ENCODE peak calls at places on chromosomes 3 and 15, in eight cellular contexts. N is HepG2, F is body of pancreas, R is gastrocnemius medialis, T is A549, S is IMR-90, Z is heart left ventricle, M is stomach. D is an unnamed sample.

GRCh38 chr3:194592798-194593752 is 40.1 kb downstream of the TMEM44 start:
- DNase-seq in S (peak), F (no peak), N (no peak), Z (no peak), T (peak), R (peak), M (peak), D (no peak)

GRCh38 chr3:8371085-8371551 is 130.5 kb upstream of the LMCD1 start:
- DNase-seq in N (no peak), S (peak), M (no peak), T (no peak), Z (no peak), R (no peak), F (no peak), D (no peak)

GRCh38 chr15:60214201-60214600 is 183.6 kb downstream of the ANXA2 start:
- DNase-seq in Z (no peak), T (no peak), R (no peak), M (no peak), F (no peak), S (no peak), N (no peak), D (no peak)

GRCh38 chr3:84724877-84725276 is 233.9 kb upstream of the CADM2 start:
- DNase-seq in M (no peak), R (no peak), T (peak), N (no peak), S (no peak), F (no peak), Z (no peak), D (no peak)

GRCh38 chr3:78519281-78519680 is 1248.5 kb downstream of the ROBO1 start:
- DNase-seq in M (no peak), S (no peak), Z (no peak), R (no peak), T (no peak), F (no peak), N (no peak), D (no peak)

GRCh38 chr15:40055576-40056293 is 16.8 kb upstream of the SRP14 start:
- DNase-seq in T (no peak), N (no peak), Z (peak), S (no peak), M (peak), R (peak), F (peak), D (no peak)

GRCh38 chr3:4138150-4138783 is 164.9 kb upstream of the SETMAR start:
- DNase-seq in F (no peak), Z (no peak), N (peak), S (no peak), M (no peak), R (no peak), T (no peak), D (no peak)

GRCh38 chr3:45972534-45973402 is 22.9 kb downstream of the FYCO1 start:
- DNase-seq in M (no peak), T (peak), R (peak), N (no peak), S (peak), F (no peak), Z (no peak), D (no peak)

DNA sequence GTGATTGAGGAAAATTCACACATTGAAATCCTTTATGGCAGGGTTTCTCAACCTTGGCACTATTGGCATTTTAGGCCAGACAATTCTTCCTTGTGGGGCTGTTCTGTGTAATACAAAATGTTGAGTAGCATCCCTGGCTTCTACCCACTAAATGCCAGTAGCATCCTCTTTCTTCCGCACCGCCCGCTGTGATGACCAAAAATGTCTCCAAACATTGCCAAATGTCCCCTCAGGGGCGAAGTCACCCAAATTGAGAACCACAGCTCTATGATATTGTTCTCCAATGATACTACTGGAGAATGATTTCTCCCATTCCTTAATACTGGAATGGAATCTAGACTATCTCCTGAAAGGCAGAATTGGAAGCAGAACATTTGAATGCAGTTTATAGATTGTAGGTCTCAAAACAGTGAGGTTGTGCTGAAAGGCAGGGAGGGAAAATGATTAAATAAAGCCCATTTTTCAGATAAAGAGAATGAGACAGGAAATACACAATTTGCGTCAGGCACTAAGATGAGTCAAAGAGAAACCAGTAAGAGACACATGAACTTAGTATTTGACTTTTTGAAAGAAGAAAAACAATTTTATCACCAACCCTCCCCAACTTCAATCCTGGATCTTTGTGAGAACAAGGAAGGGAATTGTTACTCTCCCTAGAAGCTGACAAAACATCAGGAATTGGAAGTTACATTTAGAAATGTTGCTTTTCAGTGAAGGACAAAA is 101.6 kb upstream of the TNIK start:
- DNase-seq in R (no peak), S (no peak), Z (no peak), T (no peak), F (no peak), N (no peak), M (no peak), D (no peak)
- TF ChIP-seq POLR2A in R (no peak), S (no peak), Z (no peak), T (no peak), F (no peak), N (no peak), M (no peak), D (no peak)

DNA sequence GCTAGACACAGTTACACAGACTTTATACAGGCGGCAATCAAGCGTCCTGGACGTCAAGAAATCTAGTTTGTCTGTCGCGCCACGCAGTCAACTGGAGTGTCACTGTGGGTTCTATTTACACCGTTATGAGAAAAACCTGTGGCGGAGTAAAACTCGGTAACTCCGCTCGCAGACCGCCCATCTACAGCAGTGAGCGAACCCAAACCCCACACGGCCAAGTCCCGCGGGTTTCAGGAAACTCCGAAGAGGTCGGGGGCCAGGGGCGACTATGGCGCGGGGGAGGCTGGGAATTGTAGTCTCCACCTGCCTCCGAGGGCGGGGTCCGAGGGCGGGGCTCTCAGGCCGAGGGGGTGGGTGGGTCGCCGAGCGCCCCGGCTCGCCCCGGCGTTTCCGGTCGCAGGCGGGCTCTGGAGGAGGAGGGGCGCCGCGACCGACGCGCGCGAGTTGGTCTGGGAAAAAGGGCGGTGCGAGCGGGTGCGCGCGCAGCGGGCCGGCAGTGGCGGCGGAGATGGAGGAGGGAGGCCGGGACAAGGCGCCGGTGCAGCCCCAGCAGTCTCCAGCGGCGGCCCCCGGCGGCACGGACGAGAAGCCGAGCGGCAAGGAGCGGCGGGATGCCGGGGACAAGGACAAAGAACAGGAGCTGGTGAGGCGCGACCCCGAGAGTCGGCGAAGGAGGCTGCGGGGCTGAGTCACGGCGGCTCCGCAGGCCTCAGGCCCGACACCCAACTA is at the start of gene PSMD2:
- DNase-seq in N (peak), Z (peak), T (peak), R (peak), M (peak), F (peak), S (peak), D (peak)
- TF ChIP-seq POLR2A in N (peak), Z (peak), T (peak), R (peak), M (no peak), F (peak), S (peak), D (peak)

GRCh38 chr15:98865397-98866339 is 141.9 kb downstream of the PGPEP1L start:
- DNase-seq in T (peak), N (peak), S (peak), F (peak), Z (peak), R (peak), M (peak), D (peak)
- TF ChIP-seq POLR2A in T (peak), N (no peak), S (peak), F (no peak), Z (no peak), R (no peak), M (no peak), D (no peak)

DNA sequence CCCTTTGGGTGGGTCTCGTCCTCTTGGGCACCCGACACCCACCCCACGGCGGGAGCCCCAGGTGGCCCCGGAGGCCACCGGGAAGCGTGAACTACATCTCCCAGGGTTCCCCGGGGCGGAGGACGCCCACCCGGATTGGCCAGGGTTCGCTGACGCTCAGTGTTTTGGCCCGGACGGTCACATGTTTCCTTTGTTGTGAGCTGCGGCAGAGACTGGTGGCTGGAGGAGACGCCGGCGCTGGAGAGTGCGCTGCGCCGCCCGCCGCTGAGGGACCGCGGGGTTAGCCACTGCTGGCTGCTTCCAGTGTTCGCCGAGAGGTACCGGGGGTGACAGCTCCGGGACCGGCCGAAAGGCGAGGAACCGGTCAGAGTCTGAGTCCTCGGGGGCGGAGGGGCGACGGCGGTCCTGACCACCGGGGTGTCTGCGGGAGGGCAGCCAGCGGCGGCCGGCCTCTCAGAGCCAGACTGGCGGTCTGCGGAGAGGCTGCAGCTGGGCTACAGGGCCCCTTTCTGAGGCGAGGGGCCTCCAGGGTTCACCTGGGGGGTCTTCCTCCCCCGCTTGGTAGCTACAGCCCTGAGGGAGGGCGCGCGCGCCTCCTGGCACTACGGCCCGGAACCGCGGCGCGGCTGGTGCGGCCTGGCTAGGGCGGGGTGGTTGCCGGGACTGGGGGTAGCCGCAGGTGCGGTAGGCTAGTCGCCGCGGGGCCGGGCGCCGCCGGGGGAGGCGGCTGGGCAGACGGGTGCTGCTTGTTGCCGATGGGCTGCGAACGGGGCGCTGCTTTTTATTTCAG is at the start of gene KLHL24:
- DNase-seq in N (peak), M (peak), Z (peak), R (peak), T (peak), S (peak), F (peak), D (peak)
- TF ChIP-seq POLR2A in N (peak), M (peak), Z (peak), R (peak), T (no peak), S (peak), F (peak), D (peak)

DNA sequence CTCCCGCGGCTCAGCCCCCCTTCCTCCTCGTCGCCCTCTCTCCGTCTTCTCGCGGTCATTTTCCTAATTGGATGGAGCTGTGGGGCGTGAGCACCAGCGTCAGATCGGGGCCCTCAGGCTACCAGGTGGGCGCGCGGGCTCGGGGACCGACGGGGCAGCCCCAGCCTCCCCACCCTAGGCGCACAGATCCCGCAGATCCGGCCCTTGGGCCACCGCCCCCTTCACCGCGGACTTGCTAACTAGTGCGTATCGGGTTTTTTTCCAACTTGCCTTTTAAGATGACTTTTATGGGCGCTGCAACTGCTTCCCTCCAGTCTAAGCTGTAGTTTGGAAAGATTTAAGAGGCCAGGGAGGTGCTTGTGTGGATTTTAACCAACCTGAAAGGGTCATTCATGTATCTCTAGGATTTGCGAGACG is 1.3 kb downstream of the ZNF710 start:
- DNase-seq in T (peak), N (no peak), M (no peak), Z (peak), S (peak), F (peak), R (no peak), D (peak)
- TF ChIP-seq POLR2A in T (no peak), N (peak), M (no peak), Z (no peak), S (no peak), F (no peak), R (no peak), D (no peak)

GRCh38 chr3:133209871-133210550 is 171.8 kb downstream of the TMEM108 start:
- DNase-seq in M (no peak), N (no peak), R (no peak), F (no peak), Z (no peak), S (peak), T (no peak), D (no peak)

GRCh38 chr3:133206921-133207320 is 168.7 kb downstream of the TMEM108 start:
- DNase-seq in N (no peak), R (no peak), T (no peak), Z (no peak), F (no peak), M (no peak), S (no peak), D (no peak)

GRCh38 chr3:133208184-133208583 is 170.0 kb downstream of the TMEM108 start:
- DNase-seq in S (no peak), T (no peak), Z (no peak), F (no peak), R (no peak), N (no peak), M (no peak), D (no peak)

GRCh38 chr3:133213942-133214341 is 175.8 kb downstream of the TMEM108 start:
- DNase-seq in F (no peak), S (no peak), R (no peak), N (no peak), T (no peak), Z (peak), M (no peak), D (no peak)

DNA sequence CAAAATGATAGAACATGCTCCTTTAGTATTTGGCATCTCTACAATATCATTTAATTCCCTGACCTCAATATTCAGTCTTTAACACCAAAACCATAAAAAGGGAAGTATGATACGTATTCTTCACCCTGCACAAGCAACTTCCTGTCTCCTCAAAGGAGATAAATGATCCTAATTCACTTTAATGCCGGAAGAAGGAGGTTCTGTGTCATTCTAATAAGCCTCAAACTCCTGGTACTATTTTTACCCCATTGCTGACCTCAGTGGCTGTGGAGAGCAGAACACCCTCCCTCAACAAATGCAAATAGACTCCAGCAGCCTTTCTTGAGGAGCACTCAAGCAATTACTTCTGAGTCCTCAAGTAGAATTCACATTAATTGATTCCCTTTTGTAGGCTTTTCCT is 173.3 kb downstream of the TMEM108 start:
- DNase-seq in R (no peak), Z (no peak), N (no peak), S (no peak), M (no peak), F (no peak), T (no peak), D (no peak)
- TF ChIP-seq POLR2A in R (no peak), Z (no peak), N (no peak), S (no peak), M (no peak), F (no peak), T (no peak), D (no peak)

DNA sequence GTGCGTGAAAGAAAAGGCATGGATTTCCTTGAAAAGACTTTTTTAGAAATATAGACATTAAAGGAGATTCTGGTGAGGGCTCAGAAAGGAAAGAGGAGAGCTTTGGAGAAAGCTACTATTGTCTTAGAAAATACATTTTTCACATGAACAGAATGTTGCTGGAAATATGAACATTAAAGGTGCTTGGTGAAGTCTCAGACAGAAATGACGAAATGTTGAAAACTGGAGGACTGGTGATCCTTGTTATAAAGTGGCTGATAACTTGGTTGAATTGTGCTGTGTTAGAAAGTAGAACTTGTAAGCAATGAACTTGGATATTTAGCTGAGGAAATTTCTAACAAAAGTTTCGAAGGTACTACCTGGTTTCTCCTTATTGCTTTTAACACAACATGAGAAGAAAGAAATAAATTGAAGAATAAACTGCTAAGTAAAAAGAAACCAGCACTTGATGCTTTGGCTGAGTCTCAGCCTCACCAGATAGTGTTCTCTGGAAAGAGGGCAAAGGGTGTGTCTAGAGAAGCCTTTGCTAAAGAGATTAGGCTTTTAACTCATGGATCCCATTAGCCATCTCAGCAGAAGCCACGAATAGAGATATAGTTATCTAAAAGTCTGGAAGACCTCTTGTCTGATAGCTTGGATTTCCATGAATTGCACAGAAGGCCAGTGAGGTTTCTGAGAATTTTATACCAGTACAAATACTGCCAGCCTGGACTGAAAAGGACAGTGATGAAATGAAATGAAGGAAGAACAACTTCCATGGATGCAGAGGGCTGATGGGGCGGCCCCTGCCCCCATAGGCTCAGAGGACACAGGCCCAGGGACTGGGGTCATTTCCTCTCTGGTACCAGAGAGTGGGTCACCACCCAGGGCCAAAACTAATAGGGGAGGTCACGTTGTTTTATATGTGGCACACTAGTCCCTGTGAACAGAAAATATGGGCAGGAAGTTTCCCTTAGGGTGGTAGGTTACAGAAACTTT is 91.5 kb downstream of the RPL22L1 start:
- DNase-seq in F (no peak), Z (no peak), N (no peak), R (no peak), M (no peak), S (no peak), T (no peak), D (no peak)
- TF ChIP-seq POLR2A in F (no peak), Z (no peak), N (no peak), R (no peak), M (no peak), S (no peak), T (no peak), D (no peak)